ENCODE peak calls at places on chromosomes 16 and 17, in six cellular contexts. One of them, this sample, is unnamed.

GRCh38 chr17:76546556-76547182 is 6.8 kb downstream of the PRCD start:
- DNase-seq in stimulated activated CD8-positive, alpha-beta memory T cell treated with anti-CD3 and anti-CD28 coated beads, Interleukin-12 subunit alpha, Interleukin-12 subunit beta, amount 100 ng/mL, for 4 hours: no peak
- DNase-seq in CD8-positive, alpha-beta memory T cell: no peak
- DNase-seq in NCI-H2081 treated with DMSO at 0.1 percent for 48 hours: no peak
- DNase-seq in lung: no peak
- DNase-seq in upper lobe of left lung: no peak
- DNase-seq in this sample: no peak

GRCh38 chr17:35588196-35588920 is 1.2 kb downstream of the AP2B1 start:
- DNase-seq in lung: no peak
- DNase-seq in upper lobe of left lung: no peak
- DNase-seq in stimulated activated CD8-positive, alpha-beta memory T cell treated with anti-CD3 and anti-CD28 coated beads, Interleukin-12 subunit alpha, Interleukin-12 subunit beta, amount 100 ng/mL, for 4 hours: no peak
- DNase-seq in CD8-positive, alpha-beta memory T cell: no peak
- DNase-seq in NCI-H2081 treated with DMSO at 0.1 percent for 48 hours: no peak
- DNase-seq in this sample: no peak

GRCh38 chr17:61409301-61410099 is 9.9 kb downstream of the TBX2 start:
- DNase-seq in NCI-H2081 treated with DMSO at 0.1 percent for 48 hours: no peak
- DNase-seq in lung: no peak
- DNase-seq in stimulated activated CD8-positive, alpha-beta memory T cell treated with anti-CD3 and anti-CD28 coated beads, Interleukin-12 subunit alpha, Interleukin-12 subunit beta, amount 100 ng/mL, for 4 hours: no peak
- DNase-seq in CD8-positive, alpha-beta memory T cell: no peak
- DNase-seq in upper lobe of left lung: peak; percentile 60
- DNase-seq in this sample: peak; percentile 42

GRCh38 chr16:58652741-58653140 is 23.1 kb upstream of the CNOT1 start:
- DNase-seq in upper lobe of left lung: no peak
- DNase-seq in stimulated activated CD8-positive, alpha-beta memory T cell treated with anti-CD3 and anti-CD28 coated beads, Interleukin-12 subunit alpha, Interleukin-12 subunit beta, amount 100 ng/mL, for 4 hours: no peak
- DNase-seq in CD8-positive, alpha-beta memory T cell: no peak
- DNase-seq in lung: no peak
- DNase-seq in NCI-H2081 treated with DMSO at 0.1 percent for 48 hours: no peak
- DNase-seq in this sample: no peak

GRCh38 chr16:89171216-89172170 is at the start of gene CDH15:
- DNase-seq in stimulated activated CD8-positive, alpha-beta memory T cell treated with anti-CD3 and anti-CD28 coated beads, Interleukin-12 subunit alpha, Interleukin-12 subunit beta, amount 100 ng/mL, for 4 hours: peak; percentile 84
- DNase-seq in lung: peak; percentile 95
- DNase-seq in CD8-positive, alpha-beta memory T cell: peak; percentile 94
- DNase-seq in upper lobe of left lung: peak; percentile 96
- DNase-seq in NCI-H2081 treated with DMSO at 0.1 percent for 48 hours: peak; percentile 35
- DNase-seq in this sample: peak; percentile 77

GRCh38 chr17:5536831-5537230 is 47.5 kb downstream of the NLRP1 start:
- DNase-seq in lung: no peak
- DNase-seq in upper lobe of left lung: no peak
- DNase-seq in CD8-positive, alpha-beta memory T cell: no peak
- DNase-seq in stimulated activated CD8-positive, alpha-beta memory T cell treated with anti-CD3 and anti-CD28 coated beads, Interleukin-12 subunit alpha, Interleukin-12 subunit beta, amount 100 ng/mL, for 4 hours: no peak
- DNase-seq in NCI-H2081 treated with DMSO at 0.1 percent for 48 hours: no peak
- DNase-seq in this sample: no peak

GRCh38 chr16:31090540-31090939 is 1.8 kb upstream of the PRSS53 start:
- DNase-seq in lung: no peak
- DNase-seq in upper lobe of left lung: no peak
- DNase-seq in stimulated activated CD8-positive, alpha-beta memory T cell treated with anti-CD3 and anti-CD28 coated beads, Interleukin-12 subunit alpha, Interleukin-12 subunit beta, amount 100 ng/mL, for 4 hours: no peak
- DNase-seq in NCI-H2081 treated with DMSO at 0.1 percent for 48 hours: no peak
- DNase-seq in CD8-positive, alpha-beta memory T cell: no peak
- DNase-seq in this sample: no peak

GRCh38 chr16:22004321-22004720 is 3.4 kb upstream of the PDZD9 start:
- DNase-seq in stimulated activated CD8-positive, alpha-beta memory T cell treated with anti-CD3 and anti-CD28 coated beads, Interleukin-12 subunit alpha, Interleukin-12 subunit beta, amount 100 ng/mL, for 4 hours: no peak
- DNase-seq in CD8-positive, alpha-beta memory T cell: no peak
- DNase-seq in upper lobe of left lung: no peak
- DNase-seq in lung: no peak
- DNase-seq in NCI-H2081 treated with DMSO at 0.1 percent for 48 hours: no peak
- DNase-seq in this sample: no peak

GRCh38 chr16:73921295-73921694 is 375.3 kb upstream of the PSMD7 start:
- DNase-seq in NCI-H2081 treated with DMSO at 0.1 percent for 48 hours: no peak
- DNase-seq in lung: no peak
- DNase-seq in upper lobe of left lung: no peak
- DNase-seq in stimulated activated CD8-positive, alpha-beta memory T cell treated with anti-CD3 and anti-CD28 coated beads, Interleukin-12 subunit alpha, Interleukin-12 subunit beta, amount 100 ng/mL, for 4 hours: no peak
- DNase-seq in CD8-positive, alpha-beta memory T cell: no peak
- DNase-seq in this sample: no peak

GRCh38 chr16:78689031-78689430 is 589.6 kb downstream of the WWOX start:
- DNase-seq in lung: no peak
- DNase-seq in upper lobe of left lung: no peak
- DNase-seq in CD8-positive, alpha-beta memory T cell: no peak
- DNase-seq in stimulated activated CD8-positive, alpha-beta memory T cell treated with anti-CD3 and anti-CD28 coated beads, Interleukin-12 subunit alpha, Interleukin-12 subunit beta, amount 100 ng/mL, for 4 hours: no peak
- DNase-seq in NCI-H2081 treated with DMSO at 0.1 percent for 48 hours: no peak
- DNase-seq in this sample: no peak

GRCh38 chr16:67858448-67858993 is 11.0 kb upstream of the CENPT start:
- DNase-seq in stimulated activated CD8-positive, alpha-beta memory T cell treated with anti-CD3 and anti-CD28 coated beads, Interleukin-12 subunit alpha, Interleukin-12 subunit beta, amount 100 ng/mL, for 4 hours: no peak
- DNase-seq in CD8-positive, alpha-beta memory T cell: no peak
- DNase-seq in lung: no peak
- DNase-seq in upper lobe of left lung: no peak
- DNase-seq in NCI-H2081 treated with DMSO at 0.1 percent for 48 hours: no peak
- DNase-seq in this sample: no peak

GRCh38 chr17:76076765-76077581 is 2.0 kb upstream of the ZACN start:
- DNase-seq in CD8-positive, alpha-beta memory T cell: peak; percentile 21
- DNase-seq in lung: no peak
- DNase-seq in NCI-H2081 treated with DMSO at 0.1 percent for 48 hours: no peak
- DNase-seq in upper lobe of left lung: no peak
- DNase-seq in stimulated activated CD8-positive, alpha-beta memory T cell treated with anti-CD3 and anti-CD28 coated beads, Interleukin-12 subunit alpha, Interleukin-12 subunit beta, amount 100 ng/mL, for 4 hours: no peak
- DNase-seq in this sample: no peak

GRCh38 chr16:78775161-78775561 is 675.7 kb downstream of the WWOX start:
- DNase-seq in stimulated activated CD8-positive, alpha-beta memory T cell treated with anti-CD3 and anti-CD28 coated beads, Interleukin-12 subunit alpha, Interleukin-12 subunit beta, amount 100 ng/mL, for 4 hours: no peak
- DNase-seq in lung: no peak
- DNase-seq in NCI-H2081 treated with DMSO at 0.1 percent for 48 hours: no peak
- DNase-seq in upper lobe of left lung: no peak
- DNase-seq in CD8-positive, alpha-beta memory T cell: no peak
- DNase-seq in this sample: no peak

GRCh38 chr17:35315283-35315682 is 58.1 kb downstream of the SLFN11 start:
- DNase-seq in upper lobe of left lung: no peak
- DNase-seq in lung: no peak
- DNase-seq in stimulated activated CD8-positive, alpha-beta memory T cell treated with anti-CD3 and anti-CD28 coated beads, Interleukin-12 subunit alpha, Interleukin-12 subunit beta, amount 100 ng/mL, for 4 hours: no peak
- DNase-seq in NCI-H2081 treated with DMSO at 0.1 percent for 48 hours: no peak
- DNase-seq in CD8-positive, alpha-beta memory T cell: no peak
- DNase-seq in this sample: no peak

GRCh38 chr16:85323230-85323960 is 211.1 kb upstream of the CIBAR2 start:
- DNase-seq in lung: no peak
- DNase-seq in stimulated activated CD8-positive, alpha-beta memory T cell treated with anti-CD3 and anti-CD28 coated beads, Interleukin-12 subunit alpha, Interleukin-12 subunit beta, amount 100 ng/mL, for 4 hours: no peak
- DNase-seq in upper lobe of left lung: no peak
- DNase-seq in NCI-H2081 treated with DMSO at 0.1 percent for 48 hours: no peak
- DNase-seq in CD8-positive, alpha-beta memory T cell: no peak
- DNase-seq in this sample: no peak

GRCh38 chr17:13575922-13576419 is 25.8 kb downstream of the HS3ST3A1 start:
- DNase-seq in NCI-H2081 treated with DMSO at 0.1 percent for 48 hours: no peak
- DNase-seq in stimulated activated CD8-positive, alpha-beta memory T cell treated with anti-CD3 and anti-CD28 coated beads, Interleukin-12 subunit alpha, Interleukin-12 subunit beta, amount 100 ng/mL, for 4 hours: no peak
- DNase-seq in upper lobe of left lung: no peak
- DNase-seq in CD8-positive, alpha-beta memory T cell: no peak
- DNase-seq in lung: no peak
- DNase-seq in this sample: no peak

GRCh38 chr17:79079421-79080200 is 5.0 kb downstream of the ENGASE start:
- DNase-seq in lung: no peak
- DNase-seq in CD8-positive, alpha-beta memory T cell: no peak
- DNase-seq in NCI-H2081 treated with DMSO at 0.1 percent for 48 hours: no peak
- DNase-seq in stimulated activated CD8-positive, alpha-beta memory T cell treated with anti-CD3 and anti-CD28 coated beads, Interleukin-12 subunit alpha, Interleukin-12 subunit beta, amount 100 ng/mL, for 4 hours: no peak
- DNase-seq in upper lobe of left lung: no peak
- DNase-seq in this sample: no peak

GRCh38 chr16:84982434-84982833 is 28.9 kb downstream of the ZDHHC7 start:
- DNase-seq in upper lobe of left lung: peak; percentile 67
- DNase-seq in NCI-H2081 treated with DMSO at 0.1 percent for 48 hours: no peak
- DNase-seq in stimulated activated CD8-positive, alpha-beta memory T cell treated with anti-CD3 and anti-CD28 coated beads, Interleukin-12 subunit alpha, Interleukin-12 subunit beta, amount 100 ng/mL, for 4 hours: no peak
- DNase-seq in CD8-positive, alpha-beta memory T cell: no peak
- DNase-seq in lung: no peak
- DNase-seq in this sample: no peak

GRCh38 chr16:21684199-21684598 is 20.4 kb downstream of the OTOA start:
- DNase-seq in upper lobe of left lung: no peak
- DNase-seq in lung: no peak
- DNase-seq in CD8-positive, alpha-beta memory T cell: peak; percentile 5
- DNase-seq in NCI-H2081 treated with DMSO at 0.1 percent for 48 hours: no peak
- DNase-seq in stimulated activated CD8-positive, alpha-beta memory T cell treated with anti-CD3 and anti-CD28 coated beads, Interleukin-12 subunit alpha, Interleukin-12 subunit beta, amount 100 ng/mL, for 4 hours: no peak
- DNase-seq in this sample: peak; percentile 20

GRCh38 chr17:57708401-57708800 is 36.7 kb downstream of the CCDC182 start:
- DNase-seq in stimulated activated CD8-positive, alpha-beta memory T cell treated with anti-CD3 and anti-CD28 coated beads, Interleukin-12 subunit alpha, Interleukin-12 subunit beta, amount 100 ng/mL, for 4 hours: no peak
- DNase-seq in lung: peak; percentile 13
- DNase-seq in upper lobe of left lung: no peak
- DNase-seq in CD8-positive, alpha-beta memory T cell: no peak
- DNase-seq in NCI-H2081 treated with DMSO at 0.1 percent for 48 hours: no peak
- DNase-seq in this sample: no peak

GRCh38 chr17:57823469-57824401 is 26.1 kb downstream of the MRPS23 start:
- DNase-seq in CD8-positive, alpha-beta memory T cell: no peak
- DNase-seq in upper lobe of left lung: no peak
- DNase-seq in stimulated activated CD8-positive, alpha-beta memory T cell treated with anti-CD3 and anti-CD28 coated beads, Interleukin-12 subunit alpha, Interleukin-12 subunit beta, amount 100 ng/mL, for 4 hours: no peak
- DNase-seq in lung: no peak
- DNase-seq in NCI-H2081 treated with DMSO at 0.1 percent for 48 hours: peak; percentile 8
- DNase-seq in this sample: no peak

GRCh38 chr17:43771463-43771862 is 7.3 kb downstream of the DUSP3 start:
- DNase-seq in lung: no peak
- DNase-seq in upper lobe of left lung: no peak
- DNase-seq in CD8-positive, alpha-beta memory T cell: no peak
- DNase-seq in NCI-H2081 treated with DMSO at 0.1 percent for 48 hours: no peak
- DNase-seq in stimulated activated CD8-positive, alpha-beta memory T cell treated with anti-CD3 and anti-CD28 coated beads, Interleukin-12 subunit alpha, Interleukin-12 subunit beta, amount 100 ng/mL, for 4 hours: no peak
- DNase-seq in this sample: no peak

GRCh38 chr16:79402356-79402755 is 198.2 kb downstream of the MAF start:
- DNase-seq in lung: no peak
- DNase-seq in CD8-positive, alpha-beta memory T cell: no peak
- DNase-seq in upper lobe of left lung: peak; percentile 28
- DNase-seq in NCI-H2081 treated with DMSO at 0.1 percent for 48 hours: no peak
- DNase-seq in stimulated activated CD8-positive, alpha-beta memory T cell treated with anti-CD3 and anti-CD28 coated beads, Interleukin-12 subunit alpha, Interleukin-12 subunit beta, amount 100 ng/mL, for 4 hours: no peak
- DNase-seq in this sample: no peak

This sample was measured in natural killer cell.